ENCODE peak calls at places on chromosomes 11 and 22, in five cellular contexts. A is SJSA1; U is tibial artery; I is CD4-positive, CD25-positive, alpha-beta regulatory T cell; W is CD8-positive, alpha-beta T cell. H is an unnamed sample. For H3K9me3, the result is how much of the 10 kb centered on the place peaks cover.

GRCh38 chr11:121795206-121795605 is 320.8 kb downstream of the BLID start:
- DNase-seq in W (no peak), A (no peak), I (no peak), U (no peak), H (no peak)

GRCh38 chr11:91907225-91907624 is 317.4 kb upstream of the FAT3 start:
- DNase-seq in U (no peak), A (no peak), W (no peak), I (no peak), H (no peak)

GRCh38 chr11:62832346-62833234 is at the start of gene TEX54:
- DNase-seq in A (no peak), U (no peak), I (no peak), W (no peak), H (no peak)

GRCh38 chr11:66580803-66581202 is 12.1 kb downstream of the CCDC87 start:
- DNase-seq in U (no peak), I (no peak), A (no peak), W (no peak), H (no peak)

GRCh38 chr11:110415081-110415480 is 14.7 kb upstream of the FDX1 start:
- DNase-seq in U (no peak), W (no peak), A (no peak), I (no peak), H (no peak)

GRCh38 chr11:121299417-121299816 is 6.8 kb downstream of the SC5D start:
- DNase-seq in I (no peak), W (no peak), A (no peak), U (no peak), H (no peak)

GRCh38 chr11:118152552-118153471 is at the start of gene SCN4B:
- DNase-seq in U (no peak), W (no peak), A (no peak), I (no peak), H (peak)

GRCh38 chr11:57288771-57289579 is 35.8 kb downstream of the TNKS1BP1 start:
- DNase-seq in A (no peak), U (no peak), I (no peak), W (no peak), H (no peak)

GRCh38 chr11:19872526-19873135 is 160.0 kb downstream of the NAV2 start:
- DNase-seq in W (no peak), U (no peak), I (no peak), A (no peak), H (no peak)

GRCh38 chr22:41364955-41365354 is 16.8 kb upstream of the TEF start:
- DNase-seq in I (no peak), A (no peak), U (no peak), W (no peak), H (no peak)

GRCh38 chr11:68314886-68315580 is 2.6 kb downstream of the LRP5 start:
- DNase-seq in I (no peak), U (no peak), A (peak), W (no peak), H (no peak)

GRCh38 chr11:122197055-122197987 is 81.3 kb upstream of the BLID start:
- DNase-seq in I (no peak), W (no peak), A (peak), U (peak), H (no peak)

GRCh38 chr11:95296621-95297025 is 65.6 kb upstream of the SESN3 start:
- DNase-seq in W (no peak), I (no peak), A (no peak), U (no peak), H (no peak)

GRCh38 chr11:23957309-23957708 is 539.5 kb upstream of the LUZP2 start:
- DNase-seq in I (no peak), W (no peak), A (no peak), U (no peak), H (no peak)

GRCh38 chr11:1435820-1436467 is 46.2 kb downstream of the BRSK2 start:
- DNase-seq in W (no peak), I (no peak), A (no peak), U (no peak), H (no peak)

GRCh38 chr11:9264381-9265210 is 554 bp downstream of the DENND5A start:
- DNase-seq in I (peak), A (peak), W (no peak), U (peak), H (no peak)

GRCh38 chr11:16986434-16987204 is 27.6 kb downstream of the PLEKHA7 start:
- DNase-seq in A (no peak), U (no peak), I (peak), W (peak), H (no peak)

GRCh38 chr11:765025-765801 is 12.1 kb downstream of the GATD1 start:
- DNase-seq in A (peak), W (peak), U (no peak), I (peak), H (peak)

GRCh38 chr11:36282926-36283325 is 6.3 kb downstream of the COMMD9 start:
- DNase-seq in U (no peak), I (no peak), W (no peak), A (no peak), H (no peak)
- H3K9me3 ChIP-seq in U (under half), I (under half), W (under half), A (under half), H (under half)

GRCh38 chr22:47278655-47279054 is 516.2 kb downstream of the TBC1D22A start:
- DNase-seq in W (no peak), A (no peak), U (no peak), I (no peak), H (no peak)
- H3K9me3 ChIP-seq in W (under half), A (under half), U (under half), I (under half), H (under half)

GRCh38 chr11:99884750-99885149 is 802.3 kb upstream of the ARHGAP42 start:
- DNase-seq in W (no peak), I (no peak), A (no peak), U (no peak), H (no peak)
- H3K9me3 ChIP-seq in W (under half), I (under half), A (under half), U (under half), H (under half)

DNA sequence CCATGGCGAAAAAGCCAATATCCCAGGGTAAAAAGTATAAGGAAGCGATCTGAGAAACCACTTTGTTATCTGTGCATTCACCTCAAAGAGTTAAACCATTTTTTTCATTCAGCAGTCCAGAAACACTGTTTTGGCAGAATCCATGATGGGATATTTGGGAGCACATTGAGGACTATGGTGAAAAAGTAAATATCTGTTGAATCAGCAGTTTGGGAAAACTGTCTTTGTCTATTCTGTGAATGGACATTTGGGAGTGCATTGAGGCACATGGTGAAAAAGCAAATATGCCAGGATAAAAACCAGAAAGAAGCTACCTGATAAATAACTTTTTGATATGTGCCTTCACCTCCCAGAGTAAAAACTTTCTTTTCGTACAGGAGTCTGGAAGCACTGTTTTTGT is 187.4 kb downstream of the OR4A47 start:
- DNase-seq in U (no peak), W (no peak), I (no peak), A (no peak), H (no peak)
- H3K9me3 ChIP-seq in U (under half), W (under half), I (under half), A (under half), H (under half)

GRCh38 chr22:49747130-49747529 is 80.5 kb downstream of the BRD1 start:
- DNase-seq in U (no peak), I (no peak), W (no peak), A (no peak), H (no peak)
- H3K9me3 ChIP-seq in U (under half), I (under half), W (under half), A (under half), H (under half)

GRCh38 chr11:114610550-114610949 is 15.0 kb upstream of the NXPE4 start:
- DNase-seq in W (no peak), A (no peak), I (no peak), U (no peak), H (no peak)
- H3K9me3 ChIP-seq in W (under half), A (under half), I (under half), U (under half), H (under half)

DNA sequence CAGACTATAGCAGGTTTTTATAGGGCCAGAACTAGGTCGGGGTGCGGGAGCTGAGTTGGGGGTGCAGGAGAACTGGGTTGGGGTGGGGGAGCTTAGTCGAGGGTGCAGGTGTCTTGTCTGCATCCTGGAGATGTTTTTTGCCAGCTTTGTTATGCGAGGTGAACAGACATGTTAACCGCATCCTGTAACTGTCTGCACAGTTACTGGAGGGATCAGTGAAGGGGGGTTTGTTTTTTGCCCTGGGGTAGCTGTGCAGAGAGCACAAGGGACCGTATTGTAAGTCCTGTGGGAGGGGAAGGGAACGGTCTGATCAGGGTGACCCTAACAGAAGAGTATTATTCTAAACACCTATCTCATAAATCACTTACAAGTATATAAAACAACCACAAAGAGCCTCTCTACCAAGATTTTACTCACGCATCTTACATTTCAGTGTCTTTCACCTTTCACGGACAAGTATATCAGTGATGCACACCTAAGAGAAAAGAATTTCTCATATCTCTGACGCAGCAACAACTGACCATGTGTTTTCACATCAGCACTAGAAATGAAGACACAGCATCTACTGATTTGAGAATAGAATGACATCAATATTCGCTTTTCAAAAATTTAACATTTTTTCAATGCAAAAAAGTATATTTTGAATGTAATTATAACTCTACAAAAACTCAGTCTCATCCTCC is 20.8 kb downstream of the ZNF195 start:
- DNase-seq in A (no peak), W (no peak), U (no peak), I (no peak), H (no peak)
- H3K9me3 ChIP-seq in A (under half), W (half or more), U (under half), I (half or more), H (half or more)